ENCODE peak calls at places on chromosome 14, in five cellular contexts. M is cerebellum, J is KG1, D is WTC11, I is lung. F is an unnamed sample.

GRCh38 chr14:96362071-96362964 is 823 bp downstream of the ATG2B start:
- DNase-seq in M (peak; percentile 9), J (peak; percentile 53), D (peak; percentile 30), I (peak; percentile 60), F (peak; percentile 46)

GRCh38 chr14:105488781-105489606 is 2.1 kb upstream of the TEDC1 start:
- DNase-seq in M (no peak), J (no peak), D (no peak), I (no peak), F (no peak)

GRCh38 chr14:94945615-94946014 is 175.7 kb upstream of the GSC start:
- DNase-seq in M (no peak), J (no peak), D (no peak), I (no peak), F (no peak)

GRCh38 chr14:57486767-57487379 is 6.8 kb downstream of the CCDC198 start:
- DNase-seq in M (peak; percentile 70), J (no peak), D (no peak), I (no peak), F (peak; percentile 88)

GRCh38 chr14:101972126-101972785 is 7.9 kb downstream of the DYNC1H1 start:
- DNase-seq in M (peak; percentile 84), J (no peak), D (no peak), I (peak; percentile 88), F (peak; percentile 95)

GRCh38 chr14:99320105-99320572 is 48.1 kb upstream of the BCL11B start:
- DNase-seq in M (no peak), J (peak; percentile 5), D (peak; percentile 85), I (no peak), F (peak; percentile 18)

GRCh38 chr14:29043751-29044150 is 277.2 kb downstream of the FOXG1 start:
- DNase-seq in M (no peak), J (no peak), D (no peak), I (no peak), F (no peak)

GRCh38 chr14:30907659-30908057 is 33.3 kb downstream of the COCH start:
- DNase-seq in M (no peak), J (no peak), D (no peak), I (no peak), F (no peak)

GRCh38 chr14:67987596-67987995 is 168.0 kb downstream of the RAD51B start:
- DNase-seq in M (no peak), J (no peak), D (no peak), I (no peak), F (no peak)

GRCh38 chr14:50635136-50635535 is 33.0 kb downstream of the SAV1 start:
- DNase-seq in M (no peak), J (no peak), D (no peak), I (no peak), F (no peak)

GRCh38 chr14:73696466-73697390 is 17.5 kb downstream of the PNMA1 start:
- DNase-seq in M (no peak), J (no peak), D (no peak), I (no peak), F (no peak)

GRCh38 chr14:67424539-67424938 is 12.6 kb upstream of the PLEK2 start:
- DNase-seq in M (no peak), J (no peak), D (no peak), I (no peak), F (no peak)

GRCh38 chr14:65478017-65478416 is 65.5 kb downstream of the FUT8 start:
- DNase-seq in M (no peak), J (no peak), D (no peak), I (no peak), F (no peak)

GRCh38 chr14:102140027-102140749 is 491 bp downstream of the WDR20 start:
- DNase-seq in M (peak; percentile 28), J (no peak), D (peak; percentile 30), I (peak; percentile 46), F (peak; percentile 31)

GRCh38 chr14:21199611-21200570 is 44.0 kb upstream of the OR5AU1 start:
- DNase-seq in M (no peak), J (no peak), D (no peak), I (no peak), F (no peak)

F was measured in G401.